ENCODE peak calls at places on chromosomes 4 and X, in ten cellular contexts. One of them, this sample, is unnamed.

GRCh38 chr4:37415845-37416369 is 171.4 kb downstream of the NWD2 start:
- DNase-seq in DMS153: no peak
- DNase-seq in germinal center: no peak
- DNase-seq in LoVo: no peak
- DNase-seq in astrocyte: no peak
- DNase-seq in stimulated activated CD8-positive, alpha-beta memory T cell treated with anti-CD3 and anti-CD28 coated beads, Interleukin-4, amount 100 ng/mL, for 1 hour: no peak
- DNase-seq in skeletal muscle cell: no peak
- DNase-seq in activated T-cell treated with anti-CD3 and anti-CD28 coated beads for 24 hours: no peak
- DNase-seq in neural crest cell: no peak
- DNase-seq in fibroblast of the aortic adventitia: no peak
- DNase-seq in this sample: no peak

GRCh38 chrX:127038065-127038464 is 218.5 kb downstream of the PRR32 start:
- DNase-seq in DMS153: no peak
- DNase-seq in germinal center: no peak
- DNase-seq in LoVo: no peak
- DNase-seq in astrocyte: no peak
- DNase-seq in stimulated activated CD8-positive, alpha-beta memory T cell treated with anti-CD3 and anti-CD28 coated beads, Interleukin-4, amount 100 ng/mL, for 1 hour: no peak
- DNase-seq in skeletal muscle cell: no peak
- DNase-seq in activated T-cell treated with anti-CD3 and anti-CD28 coated beads for 24 hours: no peak
- DNase-seq in neural crest cell: no peak
- DNase-seq in fibroblast of the aortic adventitia: no peak
- DNase-seq in this sample: peak

GRCh38 chr4:8915201-8916200 is 43.9 kb upstream of the HMX1 start:
- DNase-seq in DMS153: no peak
- DNase-seq in germinal center: no peak
- DNase-seq in LoVo: no peak
- DNase-seq in astrocyte: no peak
- DNase-seq in stimulated activated CD8-positive, alpha-beta memory T cell treated with anti-CD3 and anti-CD28 coated beads, Interleukin-4, amount 100 ng/mL, for 1 hour: no peak
- DNase-seq in skeletal muscle cell: no peak
- DNase-seq in activated T-cell treated with anti-CD3 and anti-CD28 coated beads for 24 hours: no peak
- DNase-seq in neural crest cell: no peak
- DNase-seq in fibroblast of the aortic adventitia: no peak
- DNase-seq in this sample: no peak

GRCh38 chr4:175891863-175892262 is 79.8 kb upstream of the GPM6A start:
- DNase-seq in DMS153: peak
- DNase-seq in germinal center: peak
- DNase-seq in LoVo: peak
- DNase-seq in astrocyte: peak
- DNase-seq in stimulated activated CD8-positive, alpha-beta memory T cell treated with anti-CD3 and anti-CD28 coated beads, Interleukin-4, amount 100 ng/mL, for 1 hour: no peak
- DNase-seq in skeletal muscle cell: no peak
- DNase-seq in activated T-cell treated with anti-CD3 and anti-CD28 coated beads for 24 hours: no peak
- DNase-seq in neural crest cell: no peak
- DNase-seq in fibroblast of the aortic adventitia: peak
- DNase-seq in this sample: no peak

GRCh38 chrX:119459181-119459580 is 9.1 kb upstream of the SLC25A5 start:
- DNase-seq in DMS153: no peak
- DNase-seq in germinal center: no peak
- DNase-seq in LoVo: no peak
- DNase-seq in astrocyte: no peak
- DNase-seq in stimulated activated CD8-positive, alpha-beta memory T cell treated with anti-CD3 and anti-CD28 coated beads, Interleukin-4, amount 100 ng/mL, for 1 hour: no peak
- DNase-seq in skeletal muscle cell: no peak
- DNase-seq in activated T-cell treated with anti-CD3 and anti-CD28 coated beads for 24 hours: no peak
- DNase-seq in neural crest cell: no peak
- DNase-seq in fibroblast of the aortic adventitia: no peak
- DNase-seq in this sample: no peak

GRCh38 chr4:70667710-70668535 is 1.6 kb upstream of the JCHAIN start:
- DNase-seq in DMS153: no peak
- DNase-seq in germinal center: no peak
- DNase-seq in LoVo: no peak
- DNase-seq in astrocyte: peak
- DNase-seq in stimulated activated CD8-positive, alpha-beta memory T cell treated with anti-CD3 and anti-CD28 coated beads, Interleukin-4, amount 100 ng/mL, for 1 hour: no peak
- DNase-seq in skeletal muscle cell: no peak
- DNase-seq in activated T-cell treated with anti-CD3 and anti-CD28 coated beads for 24 hours: no peak
- DNase-seq in neural crest cell: no peak
- DNase-seq in fibroblast of the aortic adventitia: peak
- DNase-seq in this sample: no peak

GRCh38 chrX:16870861-16871584 is 861 bp upstream of the RBBP7 start:
- DNase-seq in DMS153: no peak
- DNase-seq in germinal center: peak
- DNase-seq in LoVo: no peak
- DNase-seq in astrocyte: no peak
- DNase-seq in stimulated activated CD8-positive, alpha-beta memory T cell treated with anti-CD3 and anti-CD28 coated beads, Interleukin-4, amount 100 ng/mL, for 1 hour: no peak
- DNase-seq in skeletal muscle cell: no peak
- DNase-seq in activated T-cell treated with anti-CD3 and anti-CD28 coated beads for 24 hours: no peak
- DNase-seq in neural crest cell: peak
- DNase-seq in fibroblast of the aortic adventitia: no peak
- DNase-seq in this sample: no peak

GRCh38 chrX:74248889-74249288 is 55.1 kb upstream of the ZCCHC13 start:
- DNase-seq in DMS153: no peak
- DNase-seq in germinal center: no peak
- DNase-seq in LoVo: peak
- DNase-seq in astrocyte: no peak
- DNase-seq in stimulated activated CD8-positive, alpha-beta memory T cell treated with anti-CD3 and anti-CD28 coated beads, Interleukin-4, amount 100 ng/mL, for 1 hour: no peak
- DNase-seq in skeletal muscle cell: no peak
- DNase-seq in activated T-cell treated with anti-CD3 and anti-CD28 coated beads for 24 hours: no peak
- DNase-seq in neural crest cell: no peak
- DNase-seq in fibroblast of the aortic adventitia: peak
- DNase-seq in this sample: no peak

GRCh38 chr4:88021824-88022223 is 14.4 kb downstream of the PKD2 start:
- DNase-seq in DMS153: no peak
- DNase-seq in germinal center: no peak
- DNase-seq in LoVo: no peak
- DNase-seq in astrocyte: no peak
- DNase-seq in stimulated activated CD8-positive, alpha-beta memory T cell treated with anti-CD3 and anti-CD28 coated beads, Interleukin-4, amount 100 ng/mL, for 1 hour: no peak
- DNase-seq in skeletal muscle cell: no peak
- DNase-seq in activated T-cell treated with anti-CD3 and anti-CD28 coated beads for 24 hours: no peak
- DNase-seq in neural crest cell: no peak
- DNase-seq in fibroblast of the aortic adventitia: peak
- DNase-seq in this sample: no peak

GRCh38 chr4:69718376-69719293 is 41.8 kb downstream of the SULT1B1 start:
- DNase-seq in DMS153: no peak
- DNase-seq in germinal center: no peak
- DNase-seq in LoVo: peak
- DNase-seq in astrocyte: peak
- DNase-seq in stimulated activated CD8-positive, alpha-beta memory T cell treated with anti-CD3 and anti-CD28 coated beads, Interleukin-4, amount 100 ng/mL, for 1 hour: no peak
- DNase-seq in skeletal muscle cell: peak
- DNase-seq in activated T-cell treated with anti-CD3 and anti-CD28 coated beads for 24 hours: no peak
- DNase-seq in neural crest cell: no peak
- DNase-seq in fibroblast of the aortic adventitia: peak
- DNase-seq in this sample: no peak

GRCh38 chr4:5158391-5158770 is 107.1 kb downstream of the STK32B start:
- DNase-seq in DMS153: no peak
- DNase-seq in germinal center: no peak
- DNase-seq in LoVo: no peak
- DNase-seq in astrocyte: no peak
- DNase-seq in stimulated activated CD8-positive, alpha-beta memory T cell treated with anti-CD3 and anti-CD28 coated beads, Interleukin-4, amount 100 ng/mL, for 1 hour: no peak
- DNase-seq in skeletal muscle cell: no peak
- DNase-seq in activated T-cell treated with anti-CD3 and anti-CD28 coated beads for 24 hours: no peak
- DNase-seq in neural crest cell: no peak
- DNase-seq in fibroblast of the aortic adventitia: no peak
- DNase-seq in this sample: peak

GRCh38 chr4:78954048-78954666 is 14.9 kb upstream of the PAQR3 start:
- DNase-seq in DMS153: peak
- DNase-seq in germinal center: no peak
- DNase-seq in LoVo: no peak
- DNase-seq in astrocyte: no peak
- DNase-seq in stimulated activated CD8-positive, alpha-beta memory T cell treated with anti-CD3 and anti-CD28 coated beads, Interleukin-4, amount 100 ng/mL, for 1 hour: no peak
- DNase-seq in skeletal muscle cell: no peak
- DNase-seq in activated T-cell treated with anti-CD3 and anti-CD28 coated beads for 24 hours: no peak
- DNase-seq in neural crest cell: peak
- DNase-seq in fibroblast of the aortic adventitia: no peak
- DNase-seq in this sample: peak

GRCh38 chrX:136692271-136692670 is 44.3 kb downstream of the CD40LG start:
- DNase-seq in DMS153: no peak
- DNase-seq in germinal center: no peak
- DNase-seq in LoVo: no peak
- DNase-seq in astrocyte: no peak
- DNase-seq in stimulated activated CD8-positive, alpha-beta memory T cell treated with anti-CD3 and anti-CD28 coated beads, Interleukin-4, amount 100 ng/mL, for 1 hour: no peak
- DNase-seq in skeletal muscle cell: no peak
- DNase-seq in activated T-cell treated with anti-CD3 and anti-CD28 coated beads for 24 hours: no peak
- DNase-seq in neural crest cell: no peak
- DNase-seq in fibroblast of the aortic adventitia: peak
- DNase-seq in this sample: no peak

GRCh38 chrX:111006119-111006518 is 89.9 kb upstream of the PAK3 start:
- DNase-seq in DMS153: no peak
- DNase-seq in germinal center: no peak
- DNase-seq in LoVo: no peak
- DNase-seq in astrocyte: no peak
- DNase-seq in stimulated activated CD8-positive, alpha-beta memory T cell treated with anti-CD3 and anti-CD28 coated beads, Interleukin-4, amount 100 ng/mL, for 1 hour: no peak
- DNase-seq in skeletal muscle cell: no peak
- DNase-seq in activated T-cell treated with anti-CD3 and anti-CD28 coated beads for 24 hours: no peak
- DNase-seq in neural crest cell: no peak
- DNase-seq in fibroblast of the aortic adventitia: no peak
- DNase-seq in this sample: no peak